ENCODE peak calls at places on chromosome 14, in six cellular contexts. Q, V, E, F, P and Y are unnamed samples.

GRCh38 chr14:77508249-77508648 is 9.6 kb upstream of the ISM2 start:
- DNase-seq in P (no peak), F (no peak), V (no peak), E (no peak), Q (no peak), Y (no peak)

GRCh38 chr14:71136386-71137060 is 229.3 kb downstream of the PCNX1 start:
- DNase-seq in E (no peak), P (no peak), F (no peak), Q (no peak), V (no peak), Y (no peak)

GRCh38 chr14:31269599-31270195 is 62.1 kb upstream of the HECTD1 start:
- DNase-seq in Q (no peak), E (no peak), V (no peak), F (no peak), P (no peak), Y (no peak)

GRCh38 chr14:57737598-57737997 is 128.3 kb downstream of the SLC35F4 start:
- DNase-seq in E (no peak), Q (no peak), V (no peak), F (no peak), P (no peak), Y (no peak)

GRCh38 chr14:68791078-68791983 is 1.5 kb downstream of the ZFP36L1 start:
- DNase-seq in F (no peak), P (no peak), V (no peak), E (no peak), Q (no peak), Y (peak; percentile 73)

GRCh38 chr14:68610251-68610793 is 182.5 kb downstream of the ZFP36L1 start:
- DNase-seq in V (peak; percentile 34), E (no peak), P (no peak), F (no peak), Q (no peak), Y (no peak)

GRCh38 chr14:103561381-103562134 is 899 bp downstream of the BAG5 start:
- DNase-seq in F (no peak), V (no peak), E (no peak), P (no peak), Q (no peak), Y (peak; percentile 87)

GRCh38 chr14:83566567-83566966 is 1963.4 kb upstream of the FLRT2 start:
- DNase-seq in Q (no peak), E (no peak), V (no peak), F (no peak), P (no peak), Y (no peak)

GRCh38 chr14:24095196-24096068 is 1.3 kb downstream of the PCK2 start:
- DNase-seq in P (no peak), F (peak; percentile 45), Q (no peak), E (no peak), V (peak; percentile 79), Y (peak; percentile 91)

GRCh38 chr14:49549446-49549845 is 36.7 kb downstream of the RPS29 start:
- DNase-seq in E (no peak), F (no peak), Q (no peak), P (no peak), V (no peak), Y (no peak)

GRCh38 chr14:24377660-24378059 is 9.7 kb downstream of the NFATC4 start:
- DNase-seq in P (no peak), Q (no peak), E (no peak), F (no peak), V (no peak), Y (peak; percentile 40)

GRCh38 chr14:70442750-70443149 is 9.2 kb upstream of the ADAM21 start:
- DNase-seq in V (no peak), P (no peak), F (no peak), Q (no peak), E (no peak), Y (no peak)

GRCh38 chr14:99015833-99016232 is 256.2 kb downstream of the BCL11B start:
- DNase-seq in P (no peak), E (no peak), V (no peak), F (no peak), Q (no peak), Y (no peak)

GRCh38 chr14:37988472-37988871 is 219.2 kb upstream of the SSTR1 start:
- DNase-seq in E (no peak), P (no peak), Q (no peak), V (no peak), F (no peak), Y (no peak)

GRCh38 chr14:52413729-52414453 is 99.8 kb downstream of the PTGER2 start:
- DNase-seq in E (no peak), V (no peak), P (no peak), F (peak; percentile 63), Q (no peak), Y (no peak)

GRCh38 chr14:35341454-35342159 is 49.4 kb downstream of the PSMA6 start:
- DNase-seq in Q (no peak), P (peak; percentile 84), F (peak; percentile 83), V (peak; percentile 74), E (no peak), Y (peak; percentile 85)

GRCh38 chr14:52852810-52853521 is 61.6 kb upstream of the GNPNAT1 start:
- DNase-seq in Q (no peak), F (no peak), V (no peak), E (no peak), P (no peak), Y (no peak)

GRCh38 chr14:33950320-33951182 is at the start of gene EGLN3:
- DNase-seq in F (peak; percentile 21), V (peak; percentile 95), Q (no peak), E (peak; percentile 47), P (peak; percentile 75), Y (peak; percentile 96)

GRCh38 chr14:67240978-67241415 is 238 bp upstream of the PALS1 start:
- DNase-seq in E (peak; percentile 93), F (peak; percentile 94), P (peak; percentile 95), Q (peak; percentile 75), V (peak; percentile 98), Y (peak; percentile 96)

GRCh38 chr14:91350813-91351507 is 66.7 kb downstream of the CCDC88C start:
- DNase-seq in E (no peak), F (no peak), P (no peak), V (no peak), Q (no peak), Y (no peak)

GRCh38 chr14:31414190-31414833 is 6.0 kb downstream of the HEATR5A start:
- DNase-seq in E (no peak), P (no peak), Q (no peak), V (no peak), F (no peak), Y (no peak)

GRCh38 chr14:89247457-89248122 is 169.4 kb downstream of the FOXN3 start:
- DNase-seq in Q (no peak), E (no peak), F (no peak), P (no peak), V (no peak), Y (no peak)

GRCh38 chr14:51342226-51342625 is 102.2 kb downstream of the TMX1 start:
- DNase-seq in E (no peak), F (no peak), P (no peak), V (no peak), Q (no peak), Y (no peak)

GRCh38 chr14:76208340-76208739 is 56.6 kb downstream of the GPATCH2L start:
- DNase-seq in F (no peak), E (no peak), Q (no peak), P (no peak), V (no peak), Y (no peak)

GRCh38 chr14:54901380-54902142 is 1.1 kb downstream of the GCH1 start:
- DNase-seq in V (no peak), E (no peak), F (no peak), P (no peak), Q (no peak), Y (peak; percentile 19)

GRCh38 chr14:64801800-64802199 is 77.9 kb downstream of the SPTB start:
- DNase-seq in P (no peak), E (no peak), V (peak; percentile 71), Q (no peak), F (no peak), Y (peak; percentile 91)

GRCh38 chr14:35866595-35867279 is 40.6 kb downstream of the BRMS1L start:
- DNase-seq in E (no peak), F (no peak), P (no peak), V (no peak), Q (no peak), Y (no peak)

GRCh38 chr14:24259282-24260025 is 3.5 kb downstream of the TGM1 start:
- DNase-seq in Q (no peak), P (no peak), V (no peak), F (no peak), E (no peak), Y (no peak)

GRCh38 chr14:94129758-94130414 is 482 bp upstream of the IFI27L2 start:
- DNase-seq in E (peak; percentile 26), P (no peak), Q (no peak), F (no peak), V (peak; percentile 57), Y (peak; percentile 60)

GRCh38 chr14:32588448-32589320 is 259.6 kb downstream of the AKAP6 start:
- DNase-seq in V (no peak), F (no peak), Q (no peak), P (peak; percentile 21), E (no peak), Y (peak; percentile 46)

GRCh38 chr14:96192975-96193805 is 11.4 kb upstream of the BDKRB2 start:
- DNase-seq in P (no peak), E (no peak), F (no peak), V (no peak), Q (no peak), Y (no peak)

GRCh38 chr14:85223667-85224066 is 306.3 kb upstream of the FLRT2 start:
- DNase-seq in Q (no peak), V (no peak), F (no peak), E (no peak), P (no peak), Y (peak; percentile 6)

GRCh38 chr14:74508292-74508731 is 14.7 kb downstream of the ISCA2 start:
- DNase-seq in P (peak; percentile 1), Q (no peak), V (peak; percentile 72), E (no peak), F (no peak), Y (peak; percentile 92)

GRCh38 chr14:61698216-61698980 is 3.1 kb downstream of the HIF1A start:
- DNase-seq in P (no peak), Q (no peak), E (no peak), F (no peak), V (no peak), Y (no peak)

GRCh38 chr14:20434701-20435453 is 1.1 kb downstream of the KLHL33 start:
- DNase-seq in P (no peak), F (no peak), E (no peak), V (no peak), Q (no peak), Y (peak; percentile 77)